ENCODE peak calls at places on chromosomes 6 and 20, in seven cellular contexts. W is AG04450, K is left ventricle myocardium inferior, P is uterus, X is cardiac muscle cell, Z is HAP-1, A is mucosa of descending colon. M is an unnamed sample.

GRCh38 chr20:47875302-47876025 is 90.2 kb upstream of the SULF2 start:
- DNase-seq in W (no peak), K (no peak), P (no peak), X (no peak), Z (no peak), A (no peak), M (no peak)

GRCh38 chr6:107064579-107065065 is 36.6 kb downstream of the MTRES1 start:
- DNase-seq in W (peak; percentile 37), K (no peak), P (no peak), X (no peak), Z (no peak), A (no peak), M (no peak)

GRCh38 chr6:14108571-14109410 is 8.8 kb upstream of the CD83 start:
- DNase-seq in W (no peak), K (no peak), P (no peak), X (no peak), Z (no peak), A (no peak), M (peak; percentile 12)

GRCh38 chr20:47360489-47361267 is 4.2 kb upstream of the ZMYND8 start:
- DNase-seq in W (peak; percentile 90), K (peak; percentile 92), P (peak; percentile 85), X (peak; percentile 93), Z (peak; percentile 90), A (peak; percentile 82), M (no peak)

GRCh38 chr6:55023231-55023630 is 151.1 kb upstream of the HCRTR2 start:
- DNase-seq in W (no peak), K (no peak), P (no peak), X (no peak), Z (no peak), A (no peak), M (no peak)

GRCh38 chr6:13428528-13429405 is 58.6 kb downstream of the GFOD1 start:
- DNase-seq in W (no peak), K (no peak), P (no peak), X (no peak), Z (no peak), A (no peak), M (no peak)

GRCh38 chr6:145904391-145904790 is 59.8 kb downstream of the SHPRH start:
- DNase-seq in W (no peak), K (no peak), P (no peak), X (no peak), Z (no peak), A (no peak), M (no peak)

GRCh38 chr6:116108836-116109235 is 8.2 kb downstream of the NT5DC1 start:
- DNase-seq in W (no peak), K (no peak), P (no peak), X (peak; percentile 36), Z (no peak), A (no peak), M (no peak)

GRCh38 chr20:9409981-9410380 is 104.4 kb upstream of the LAMP5 start:
- DNase-seq in W (peak; percentile 21), K (no peak), P (no peak), X (no peak), Z (no peak), A (no peak), M (no peak)

GRCh38 chr6:169008641-169009040 is 245.0 kb downstream of the THBS2 start:
- DNase-seq in W (no peak), K (no peak), P (no peak), X (no peak), Z (peak; percentile 15), A (no peak), M (no peak)

GRCh38 chr20:56155625-56156024 is 92.9 kb upstream of the MC3R start:
- DNase-seq in W (no peak), K (no peak), P (no peak), X (no peak), Z (no peak), A (no peak), M (no peak)
- H3K9me3 ChIP-seq in W (peaks cover 33% of the 10 kb centered on the region), K (no peaks in the 10 kb centered on the region), P (no peaks in the 10 kb centered on the region), X (no peaks in the 10 kb centered on the region), Z (no peaks in the 10 kb centered on the region), A (no peaks in the 10 kb centered on the region), M (no peaks in the 10 kb centered on the region)

DNA sequence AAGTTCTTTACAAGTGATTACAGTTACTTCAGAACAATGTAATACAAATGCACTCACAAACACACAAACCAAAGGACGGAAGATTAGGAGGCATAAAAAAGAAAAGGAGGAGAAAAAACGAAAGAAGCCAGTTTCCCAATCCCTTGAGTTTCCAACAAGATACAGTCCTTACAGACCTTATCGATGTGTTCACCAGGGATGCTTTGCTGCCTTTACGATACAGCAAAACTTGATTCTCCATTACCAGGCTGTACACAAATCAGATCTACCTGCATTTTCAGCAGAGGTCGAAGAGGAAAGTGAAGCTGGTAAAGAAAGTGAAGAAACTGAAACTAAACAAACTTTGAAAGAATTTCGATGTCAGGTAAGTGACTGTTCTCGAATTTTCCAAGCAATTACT is 62.6 kb upstream of the SMIM8 start:
- DNase-seq in W (no peak), K (no peak), P (no peak), X (no peak), Z (no peak), A (no peak), M (no peak)
- H3K9me3 ChIP-seq in W (no peaks in the 10 kb centered on the region), K (no peaks in the 10 kb centered on the region), P (no peaks in the 10 kb centered on the region), X (no peaks in the 10 kb centered on the region), Z (no peaks in the 10 kb centered on the region), A (no peaks in the 10 kb centered on the region), M (no peaks in the 10 kb centered on the region)

GRCh38 chr6:137843206-137843605 is 23.9 kb upstream of the TNFAIP3 start:
- DNase-seq in W (no peak), K (no peak), P (no peak), X (no peak), Z (no peak), A (no peak), M (no peak)
- H3K9me3 ChIP-seq in W (no peaks in the 10 kb centered on the region), K (peaks cover 30% of the 10 kb centered on the region), P (no peaks in the 10 kb centered on the region), X (no peaks in the 10 kb centered on the region), Z (no peaks in the 10 kb centered on the region), A (peaks cover 4% of the 10 kb centered on the region), M (no peaks in the 10 kb centered on the region)

GRCh38 chr6:23027281-23027680 is 457.9 kb downstream of the HDGFL1 start:
- DNase-seq in W (no peak), K (no peak), P (no peak), X (no peak), Z (no peak), A (no peak), M (no peak)

GRCh38 chr6:23016701-23017100 is 447.3 kb downstream of the HDGFL1 start:
- DNase-seq in W (no peak), K (no peak), P (no peak), X (no peak), Z (no peak), A (no peak), M (no peak)

GRCh38 chr6:23021487-23021886 is 452.1 kb downstream of the HDGFL1 start:
- DNase-seq in W (no peak), K (no peak), P (no peak), X (no peak), Z (no peak), A (no peak), M (no peak)
- H3K9me3 ChIP-seq in W (no peaks in the 10 kb centered on the region), K (peaks cover 8% of the 10 kb centered on the region), P (no peaks in the 10 kb centered on the region), X (no peaks in the 10 kb centered on the region), Z (no peaks in the 10 kb centered on the region), A (no peaks in the 10 kb centered on the region), M (no peaks in the 10 kb centered on the region)

GRCh38 chr6:158422629-158423238 is 110.5 kb downstream of the TULP4 start:
- DNase-seq in W (no peak), K (no peak), P (no peak), X (no peak), Z (no peak), A (no peak), M (no peak)
- H3K9me3 ChIP-seq in W (peaks cover 4% of the 10 kb centered on the region), K (peaks cover 18% of the 10 kb centered on the region), P (no peaks in the 10 kb centered on the region), X (no peaks in the 10 kb centered on the region), Z (peaks cover 7% of the 10 kb centered on the region), A (peaks cover 2% of the 10 kb centered on the region), M (no peaks in the 10 kb centered on the region)

M was measured in T-helper 17 cell.